ENCODE peak calls at places on chromosome 22, in six cellular contexts. P, K, W, H, O and B are unnamed samples.

GRCh38 chr22:33082221-33082620 is 24.0 kb upstream of the SYN3 start:
- DNase-seq in P (no peak), K (no peak), W (no peak), H (no peak), O (no peak), B (no peak)

GRCh38 chr22:27475548-27475897 is 326.0 kb downstream of the MN1 start:
- DNase-seq in P (no peak), K (no peak), W (no peak), H (no peak), O (no peak), B (no peak)

GRCh38 chr22:45878051-45878764 is 98.8 kb downstream of the WNT7B start:
- DNase-seq in P (peak; percentile 81), K (no peak), W (no peak), H (no peak), O (no peak), B (peak; percentile 64)

GRCh38 chr22:40418366-40419201 is 48.2 kb downstream of the SGSM3 start:
- DNase-seq in P (peak; percentile 77), K (peak; percentile 86), W (peak; percentile 93), H (no peak), O (no peak), B (peak; percentile 89)

GRCh38 chr22:41445171-41446056 is 1.2 kb downstream of the TOB2 start:
- DNase-seq in P (no peak), K (peak; percentile 60), W (peak; percentile 67), H (no peak), O (peak; percentile 57), B (peak; percentile 73)

GRCh38 chr22:50032109-50032871 is 19.7 kb upstream of the IL17REL start:
- DNase-seq in P (peak; percentile 70), K (no peak), W (no peak), H (no peak), O (no peak), B (peak; percentile 53)

GRCh38 chr22:24134090-24134846 is 47.0 kb upstream of the SUSD2 start:
- DNase-seq in P (peak; percentile 88), K (no peak), W (no peak), H (peak; percentile 77), O (peak; percentile 85), B (no peak)

GRCh38 chr22:48489551-48490512 is 1337.8 kb downstream of the BRD1 start:
- DNase-seq in P (no peak), K (no peak), W (no peak), H (no peak), O (peak; percentile 24), B (peak; percentile 51)

GRCh38 chr22:20084547-20085413 is 4.7 kb downstream of the DGCR8 start:
- DNase-seq in P (no peak), K (peak; percentile 41), W (peak; percentile 61), H (no peak), O (no peak), B (peak; percentile 35)

GRCh38 chr22:30305906-30306628 is 16.8 kb upstream of the CASTOR1 start:
- DNase-seq in P (no peak), K (peak; percentile 70), W (no peak), H (no peak), O (no peak), B (no peak)

GRCh38 chr22:43090130-43090789 is 1.1 kb upstream of the TTLL1 start:
- DNase-seq in P (peak; percentile 86), K (peak; percentile 87), W (peak; percentile 87), H (peak; percentile 14), O (peak; percentile 72), B (peak; percentile 79)

GRCh38 chr22:45923812-45924211 is 53.1 kb downstream of the WNT7B start:
- DNase-seq in P (no peak), K (no peak), W (no peak), H (no peak), O (no peak), B (no peak)

GRCh38 chr22:22941831-22942510 is 54.4 kb downstream of the IGLL5 start:
- DNase-seq in P (peak; percentile 62), K (peak; percentile 53), W (no peak), H (no peak), O (peak; percentile 41), B (no peak)

GRCh38 chr22:22700631-22701030 is 56.2 kb downstream of the GGTLC2 start:
- DNase-seq in P (no peak), K (no peak), W (no peak), H (no peak), O (peak; percentile 4), B (no peak)

GRCh38 chr22:40348025-40348658 is 1.8 kb downstream of the ADSL start:
- DNase-seq in P (no peak), K (peak; percentile 71), W (peak; percentile 77), H (peak; percentile 60), O (peak; percentile 82), B (no peak)

GRCh38 chr22:20234760-20235452 is 33.2 kb downstream of the RTN4R start:
- DNase-seq in P (no peak), K (no peak), W (no peak), H (no peak), O (no peak), B (no peak)

GRCh38 chr22:38203855-38204497 is 2.2 kb downstream of the MAFF start:
- DNase-seq in P (no peak), K (peak; percentile 35), W (no peak), H (no peak), O (no peak), B (no peak)

GRCh38 chr22:28438183-28438778 is 241.4 kb downstream of the TTC28 start:
- DNase-seq in P (no peak), K (no peak), W (no peak), H (no peak), O (no peak), B (no peak)

GRCh38 chr22:43821606-43822425 is 9.7 kb upstream of the EFCAB6 start:
- DNase-seq in P (no peak), K (no peak), W (no peak), H (no peak), O (peak; percentile 41), B (peak; percentile 53)

GRCh38 chr22:42644422-42645340 is 4.3 kb upstream of the ATP5MGL start:
- DNase-seq in P (no peak), K (no peak), W (no peak), H (no peak), O (no peak), B (no peak)

GRCh38 chr22:30178180-30179126 is 68.1 kb downstream of the LIF start:
- DNase-seq in P (no peak), K (no peak), W (no peak), H (no peak), O (no peak), B (no peak)

GRCh38 chr22:24937114-24937513 is 9.4 kb downstream of the LHFPL7 start:
- DNase-seq in P (no peak), K (peak; percentile 11), W (peak; percentile 72), H (no peak), O (no peak), B (no peak)

GRCh38 chr22:30297276-30298004 is 8.1 kb upstream of the CASTOR1 start:
- DNase-seq in P (no peak), K (no peak), W (no peak), H (no peak), O (no peak), B (no peak)

GRCh38 chr22:41935015-41935908 is 8.7 kb upstream of the TNFRSF13C start:
- DNase-seq in P (no peak), K (no peak), W (peak; percentile 66), H (no peak), O (no peak), B (no peak)

GRCh38 chr22:46010177-46010867 is 33.4 kb upstream of the WNT7B start:
- DNase-seq in P (peak; percentile 74), K (no peak), W (no peak), H (no peak), O (no peak), B (peak; percentile 89)

GRCh38 chr22:36865346-36865745 is 4.5 kb downstream of the NCF4 start:
- DNase-seq in P (no peak), K (no peak), W (no peak), H (no peak), O (no peak), B (no peak)

GRCh38 chr22:23061471-23062280 is 8.6 kb upstream of the GNAZ start:
- DNase-seq in P (peak; percentile 56), K (peak; percentile 58), W (no peak), H (no peak), O (peak; percentile 28), B (peak; percentile 41)

GRCh38 chr22:25775501-25775900 is 33.5 kb downstream of the MYO18B start:
- DNase-seq in P (no peak), K (no peak), W (no peak), H (no peak), O (no peak), B (no peak)

GRCh38 chr22:29263791-29264216 is 4.0 kb downstream of the RHBDD3 start:
- DNase-seq in P (no peak), K (no peak), W (no peak), H (no peak), O (no peak), B (no peak)

GRCh38 chr22:27420817-27421361 is 380.7 kb downstream of the MN1 start:
- DNase-seq in P (peak; percentile 92), K (no peak), W (no peak), H (no peak), O (peak; percentile 63), B (peak; percentile 87)

GRCh38 chr22:16963189-16963945 is 44.7 kb downstream of the GAB4 start:
- DNase-seq in P (no peak), K (no peak), W (no peak), H (no peak), O (no peak), B (peak; percentile 45)

GRCh38 chr22:39565414-39565944 is 5.1 kb upstream of the CACNA1I start:
- DNase-seq in P (no peak), K (no peak), W (no peak), H (no peak), O (no peak), B (no peak)

GRCh38 chr22:46007003-46007847 is 30.3 kb upstream of the WNT7B start:
- DNase-seq in P (peak; percentile 90), K (no peak), W (no peak), H (no peak), O (peak; percentile 70), B (peak; percentile 92)